ENCODE peak calls at places on chromosome 21, in eight cellular contexts. E is endothelial cell of umbilical vein, Z is cardiac muscle cell, N is left lung, D is breast epithelium, A is PC-9, W is fibroblast of lung, G is ovary. F is an unnamed sample. For H3K9me3, the result is how much of the 10 kb centered on the place peaks cover.

GRCh38 chr21:39033878-39034589 is 149.2 kb downstream of the PSMG1 start:
- DNase-seq in E (peak), Z (peak), N (peak), D (peak), A (no peak), W (peak), G (peak), F (no peak)

GRCh38 chr21:26140185-26140584 is 30.4 kb downstream of the APP start:
- DNase-seq in E (peak), Z (peak), N (no peak), D (no peak), A (peak), W (peak), G (no peak), F (no peak)

GRCh38 chr21:23899561-23899960 is 1707.7 kb downstream of the MRPL39 start:
- DNase-seq in E (no peak), Z (no peak), N (no peak), D (no peak), A (no peak), W (no peak), G (no peak), F (no peak)

GRCh38 chr21:29800051-29800450 is 139.7 kb downstream of the GRIK1 start:
- DNase-seq in E (no peak), Z (no peak), N (no peak), D (no peak), A (no peak), W (no peak), G (no peak), F (no peak)

GRCh38 chr21:41555053-41555452 is 47.1 kb upstream of the TMPRSS2 start:
- DNase-seq in E (no peak), Z (no peak), N (no peak), D (no peak), A (no peak), W (no peak), G (no peak), F (no peak)

GRCh38 chr21:41666641-41667051 is 100.2 kb downstream of the RIPK4 start:
- DNase-seq in E (no peak), Z (no peak), N (peak), D (no peak), A (no peak), W (no peak), G (no peak), F (no peak)

GRCh38 chr21:16605588-16605987 is 875.8 kb downstream of the USP25 start:
- DNase-seq in E (no peak), Z (peak), N (no peak), D (no peak), A (no peak), W (peak), G (no peak), F (no peak)

GRCh38 chr21:44082648-44083436 is 24.4 kb upstream of the PWP2 start:
- DNase-seq in E (no peak), Z (no peak), N (peak), D (no peak), A (peak), W (no peak), G (no peak), F (no peak)

GRCh38 chr21:41315726-41316125 is 875 bp upstream of the FAM3B start:
- DNase-seq in E (no peak), Z (no peak), N (no peak), D (no peak), A (no peak), W (no peak), G (no peak), F (peak)

GRCh38 chr21:41817228-41817627 is 50.4 kb upstream of the RIPK4 start:
- DNase-seq in E (peak), Z (peak), N (no peak), D (peak), A (peak), W (peak), G (peak), F (peak)

GRCh38 chr21:23217597-23217996 is 2219.4 kb downstream of the NCAM2 start:
- DNase-seq in E (peak), Z (no peak), N (no peak), D (no peak), A (no peak), W (no peak), G (no peak), F (no peak)

GRCh38 chr21:38743772-38744529 is 61.8 kb upstream of the ETS2 start:
- DNase-seq in E (peak), Z (no peak), N (no peak), D (no peak), A (no peak), W (no peak), G (no peak), F (no peak)

GRCh38 chr21:37075214-37075770 is 2.2 kb downstream of the TTC3 start:
- DNase-seq in E (no peak), Z (no peak), N (no peak), D (no peak), A (no peak), W (no peak), G (no peak), F (no peak)

GRCh38 chr21:36471254-36471723 is 8.6 kb downstream of the CLDN14 start:
- DNase-seq in E (no peak), Z (no peak), N (no peak), D (no peak), A (peak), W (no peak), G (no peak), F (no peak)

GRCh38 chr21:46618738-46619369 is 14.0 kb upstream of the S100B start:
- DNase-seq in E (no peak), Z (no peak), N (no peak), D (no peak), A (no peak), W (no peak), G (no peak), F (no peak)

GRCh38 chr21:33559813-33560212 is 17.0 kb downstream of the SON start:
- DNase-seq in E (no peak), Z (no peak), N (no peak), D (no peak), A (no peak), W (no peak), G (no peak), F (no peak)

GRCh38 chr21:17612565-17613241 is at the start of gene BTG3:
- DNase-seq in E (peak), Z (peak), N (peak), D (peak), A (no peak), W (peak), G (peak), F (peak)

GRCh38 chr21:37855568-37856391 is 60.5 kb downstream of the KCNJ6 start:
- DNase-seq in E (no peak), Z (peak), N (no peak), D (no peak), A (no peak), W (peak), G (no peak), F (no peak)

GRCh38 chr21:44328242-44328895 is 10.8 kb downstream of the CFAP410 start:
- DNase-seq in E (no peak), Z (no peak), N (peak), D (no peak), A (no peak), W (no peak), G (no peak), F (peak)

GRCh38 chr21:33541105-33541711 is 709 bp downstream of the GART start:
- DNase-seq in E (no peak), Z (peak), N (no peak), D (no peak), A (no peak), W (peak), G (peak), F (no peak)

GRCh38 chr21:39153373-39153772 is 29.9 kb downstream of the PSMG1 start:
- DNase-seq in E (no peak), Z (no peak), N (no peak), D (no peak), A (no peak), W (no peak), G (no peak), F (no peak)

GRCh38 chr21:22791986-22792560 is 1793.9 kb downstream of the NCAM2 start:
- DNase-seq in E (peak), Z (peak), N (no peak), D (no peak), A (no peak), W (peak), G (no peak), F (no peak)

GRCh38 chr21:15430023-15430422 is 299.8 kb upstream of the USP25 start:
- DNase-seq in E (no peak), Z (peak), N (no peak), D (no peak), A (no peak), W (peak), G (no peak), F (no peak)

DNA sequence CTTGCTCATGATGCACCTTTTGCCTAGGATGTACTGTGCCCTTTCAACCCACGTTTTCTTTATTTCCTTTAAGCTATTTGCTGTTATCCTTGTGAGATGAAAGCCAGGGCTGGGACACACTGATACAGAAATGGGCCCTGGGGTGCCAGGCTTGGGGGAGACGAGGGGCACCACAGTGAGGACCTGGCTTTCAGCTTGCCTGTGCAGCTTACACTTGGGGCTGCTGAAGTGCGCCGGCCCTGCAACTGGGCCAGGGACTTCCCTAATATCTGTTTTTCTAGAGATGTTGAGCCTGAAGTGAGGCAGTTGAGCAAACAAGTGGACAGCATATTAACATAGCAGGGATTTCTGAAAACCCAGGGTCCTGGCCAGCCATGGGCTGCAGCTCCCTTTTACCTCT is 42.5 kb upstream of the SLC19A1 start:
- DNase-seq in E (no peak), Z (no peak), N (no peak), D (no peak), A (no peak), W (no peak), G (no peak), F (no peak)
- H3K9me3 ChIP-seq in E (under half), Z (under half), N (under half), D (under half), A (under half), W (under half), G (under half), F (under half)

GRCh38 chr21:31140025-31140424 is 101.7 kb upstream of the KRTAP19-8 start:
- DNase-seq in E (no peak), Z (no peak), N (no peak), D (no peak), A (no peak), W (no peak), G (no peak), F (no peak)
- TF ChIP-seq CTCF in E (no peak), Z (no peak), N (no peak), D (no peak), A (no peak), W (no peak), G (no peak), F (no peak)

GRCh38 chr21:34836103-34836932 is 167.5 kb downstream of the CLIC6 start:
- DNase-seq in E (peak), Z (peak), N (peak), D (peak), A (peak), W (peak), G (peak), F (no peak)
- H3K27ac ChIP-seq in E (peak), Z (no peak), N (peak), D (peak), A (peak), W (peak), G (no peak), F (no peak)

GRCh38 chr21:19228241-19228640 is 824.7 kb upstream of the TMPRSS15 start:
- DNase-seq in E (no peak), Z (no peak), N (no peak), D (no peak), A (no peak), W (no peak), G (no peak), F (no peak)
- H3K9me3 ChIP-seq in E (under half), Z (under half), N (under half), D (under half), A (under half), W (under half), G (under half), F (under half)

GRCh38 chr21:32412162-32412997 is at the start of gene EVA1C:
- DNase-seq in E (peak), Z (peak), N (peak), D (peak), A (no peak), W (peak), G (peak), F (peak)

GRCh38 chr21:32414579-32415358 is 2.3 kb downstream of the EVA1C start:
- DNase-seq in E (peak), Z (peak), N (no peak), D (no peak), A (no peak), W (peak), G (no peak), F (no peak)

GRCh38 chr21:32411366-32412161 is 942 bp upstream of the EVA1C start:
- DNase-seq in E (peak), Z (peak), N (peak), D (peak), A (no peak), W (peak), G (peak), F (peak)

GRCh38 chr21:32413697-32414578 is 1.4 kb downstream of the EVA1C start:
- DNase-seq in E (peak), Z (peak), N (no peak), D (no peak), A (no peak), W (peak), G (no peak), F (no peak)

GRCh38 chr21:32412998-32413504 is 545 bp downstream of the EVA1C start:
- DNase-seq in E (peak), Z (peak), N (peak), D (peak), A (no peak), W (peak), G (peak), F (peak)
- TF ChIP-seq CTCF in E (no peak), Z (no peak), N (no peak), D (no peak), A (no peak), W (no peak), G (no peak), F (no peak)

DNA sequence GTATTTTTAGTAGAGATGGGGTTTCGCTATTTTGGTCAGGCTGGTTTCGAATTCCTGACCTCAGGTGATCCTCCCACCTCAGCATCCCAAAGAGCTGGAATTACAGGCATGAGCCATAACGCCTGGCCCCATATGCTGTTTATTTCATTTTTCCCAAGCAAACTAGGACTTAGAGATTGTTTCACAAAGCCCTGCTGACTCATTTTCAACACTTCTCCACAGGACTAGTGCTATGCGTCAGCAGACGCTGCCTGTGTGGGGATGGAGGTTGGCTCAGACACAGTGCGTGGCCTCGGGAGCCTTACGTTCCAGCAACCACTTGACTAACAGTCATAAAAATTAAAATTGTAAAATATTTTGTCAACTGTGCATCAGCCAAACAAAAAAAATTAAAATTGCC is 22.7 kb downstream of the PKNOX1 start:
- DNase-seq in E (no peak), Z (peak), N (no peak), D (no peak), A (no peak), W (peak), G (peak), F (no peak)
- H3K27ac ChIP-seq in E (no peak), Z (no peak), N (peak), D (no peak), A (no peak), W (peak), G (no peak), F (peak)

GRCh38 chr21:20306836-20307235 is 691.4 kb upstream of the NCAM2 start:
- DNase-seq in E (no peak), Z (no peak), N (no peak), D (no peak), A (no peak), W (no peak), G (no peak), F (no peak)
- H3K9me3 ChIP-seq in E (under half), Z (under half), N (under half), D (under half), A (under half), W (under half), G (under half), F (under half)

GRCh38 chr21:31141389-31142021 is 103.2 kb upstream of the KRTAP19-8 start:
- DNase-seq in E (no peak), Z (no peak), N (no peak), D (no peak), A (no peak), W (no peak), G (no peak), F (no peak)

GRCh38 chr21:31143021-31143420 is 104.7 kb upstream of the KRTAP19-8 start:
- DNase-seq in E (no peak), Z (no peak), N (no peak), D (no peak), A (no peak), W (no peak), G (no peak), F (no peak)

GRCh38 chr21:31145271-31145801 is 107.1 kb upstream of the KRTAP19-8 start:
- DNase-seq in E (no peak), Z (no peak), N (no peak), D (no peak), A (no peak), W (peak), G (no peak), F (no peak)

GRCh38 chr21:31137951-31138350 is 99.7 kb upstream of the KRTAP19-8 start:
- DNase-seq in E (no peak), Z (no peak), N (no peak), D (no peak), A (no peak), W (no peak), G (no peak), F (no peak)

DNA sequence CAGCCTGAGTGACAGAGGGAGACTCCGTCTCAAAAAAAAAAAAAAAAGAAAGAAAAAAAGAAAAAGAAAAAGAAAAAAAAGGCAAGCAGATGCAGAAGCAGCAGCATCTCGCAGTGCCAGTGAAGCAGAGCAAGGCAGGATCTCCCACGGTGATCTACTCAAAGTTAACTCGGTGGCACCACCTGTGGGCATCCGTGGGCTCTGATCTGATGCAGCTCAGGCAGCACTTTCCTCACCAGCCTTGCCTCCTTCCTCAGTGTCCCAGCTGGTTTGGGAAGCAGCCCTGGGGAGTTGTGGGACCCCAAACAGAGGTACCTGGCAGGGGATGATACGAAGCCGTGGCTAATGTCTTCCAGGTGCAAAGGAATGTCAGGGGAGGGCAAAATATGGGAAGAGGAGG is 104.3 kb upstream of the KRTAP19-8 start:
- DNase-seq in E (no peak), Z (no peak), N (no peak), D (no peak), A (no peak), W (no peak), G (no peak), F (no peak)
- TF ChIP-seq CTCF in E (no peak), Z (no peak), N (no peak), D (no peak), A (no peak), W (no peak), G (no peak), F (no peak)

DNA sequence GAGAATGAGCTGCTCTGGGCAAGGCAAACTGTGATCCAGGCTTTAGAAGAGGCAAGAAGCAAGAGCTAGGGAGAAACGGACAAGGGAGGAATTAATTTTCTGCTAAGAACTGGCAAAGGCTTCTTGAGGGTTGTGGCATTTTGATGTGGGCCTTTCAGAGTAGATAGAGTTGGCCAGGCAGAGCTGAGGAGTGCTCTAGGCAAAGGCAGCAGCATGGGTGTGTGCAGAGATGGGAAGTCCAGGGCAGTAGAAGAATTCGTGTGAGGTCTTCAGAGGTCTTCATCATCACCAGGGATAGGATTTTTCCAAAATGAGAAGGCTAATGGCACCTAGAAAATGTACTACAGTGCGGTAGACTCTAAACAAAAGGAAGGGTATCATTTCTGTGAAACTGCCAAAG is 237.8 kb downstream of the LTN1 start:
- DNase-seq in E (no peak), Z (peak), N (no peak), D (no peak), A (no peak), W (no peak), G (no peak), F (no peak)
- H3K27ac ChIP-seq in E (no peak), Z (peak), N (peak), D (no peak), A (no peak), W (peak), G (no peak), F (no peak)

F was measured in pancreas.